ENCODE peak calls at places on chromosomes 13 and 19, in six cellular contexts. I, G, Q, O, A and V are unnamed samples.

GRCh38 chr13:51870616-51871015 is 8.8 kb downstream of the CCDC70 start:
- DNase-seq in I (no peak), A (no peak), G (no peak), Q (no peak), O (no peak), V (no peak)

GRCh38 chr13:65597839-65598818 is 1632.0 kb downstream of the PCDH9 start:
- DNase-seq in O (peak), G (no peak), I (peak), A (no peak), Q (no peak), V (peak)

GRCh38 chr19:29054886-29055675 is 157.9 kb downstream of the UQCRFS1 start:
- DNase-seq in G (no peak), I (no peak), A (no peak), O (no peak), Q (no peak), V (no peak)

GRCh38 chr13:30796833-30797601 is 61.7 kb downstream of the ALOX5AP start:
- DNase-seq in G (no peak), Q (no peak), O (no peak), A (no peak), I (peak), V (no peak)

GRCh38 chr13:95784891-95785290 is 108.0 kb downstream of the DNAJC3 start:
- DNase-seq in G (no peak), Q (no peak), I (peak), O (peak), A (no peak), V (peak)

GRCh38 chr13:85993567-85993966 is 194.3 kb upstream of the SLITRK6 start:
- DNase-seq in Q (no peak), G (no peak), I (no peak), O (no peak), A (no peak), V (no peak)

GRCh38 chr13:21014666-21015170 is 46.7 kb downstream of the LATS2 start:
- DNase-seq in G (no peak), I (peak), Q (no peak), A (no peak), O (peak), V (peak)

GRCh38 chr13:75757336-75757735 is 121.2 kb downstream of the LMO7 start:
- DNase-seq in I (no peak), O (no peak), A (no peak), G (no peak), Q (no peak), V (no peak)

GRCh38 chr13:25171517-25172302 is at the start of gene AMER2:
- DNase-seq in I (peak), A (peak), Q (peak), O (peak), G (no peak), V (peak)

GRCh38 chr13:39804332-39805231 is 149.1 kb downstream of the COG6 start:
- DNase-seq in A (no peak), G (no peak), Q (no peak), I (no peak), O (no peak), V (no peak)

GRCh38 chr13:44051923-44052322 is 172.2 kb downstream of the LACC1 start:
- DNase-seq in O (no peak), Q (no peak), A (no peak), I (no peak), G (no peak), V (peak)

GRCh38 chr19:18725755-18726416 is 42.4 kb downstream of the CRTC1 start:
- DNase-seq in O (no peak), G (no peak), I (no peak), A (no peak), Q (no peak), V (peak)

GRCh38 chr13:60143775-60144174 is 20.0 kb downstream of the DIAPH3 start:
- DNase-seq in G (no peak), O (no peak), A (no peak), I (peak), Q (no peak), V (peak)